ENCODE peak calls at places on chromosome 6, in eight cellular contexts. X is neuronal stem cell; D is ascending aorta; L is ELF-1; G is AG09319; J is lower leg skin; C is activated CD8-positive, alpha-beta T cell treated with anti-CD3 and anti-CD28 coated beads, Interleukin-2, amount 10 ng/mL, durations not matched to agents 7 days and 5 days; S is lung microvascular endothelial cell. H is an unnamed sample.

GRCh38 chr6:46491789-46492547 is 719 bp upstream of the RCAN2 start:
- DNase-seq in C (peak), G (no peak), S (peak), J (no peak), L (peak), D (no peak), X (peak), H (no peak)

GRCh38 chr6:132812756-132813172 is 1.6 kb upstream of the RPS12 start:
- DNase-seq in S (no peak), L (peak), C (peak), X (no peak), J (no peak), D (no peak), G (no peak), H (no peak)

GRCh38 chr6:37785002-37785687 is 34.4 kb upstream of the ZFAND3 start:
- DNase-seq in S (no peak), J (no peak), L (peak), G (no peak), C (no peak), X (no peak), D (no peak), H (no peak)

GRCh38 chr6:26552205-26552604 is 14.0 kb downstream of the HMGN4 start:
- DNase-seq in G (no peak), S (no peak), D (no peak), J (no peak), L (no peak), X (no peak), C (peak), H (peak)

GRCh38 chr6:134307870-134308269 is 10.0 kb downstream of the SGK1 start:
- DNase-seq in L (no peak), D (no peak), J (no peak), S (no peak), C (no peak), G (no peak), X (no peak), H (no peak)

GRCh38 chr6:52361347-52361944 is 505 bp upstream of the PAQR8 start:
- DNase-seq in J (peak), C (peak), L (peak), G (peak), D (peak), S (no peak), X (no peak), H (peak)

GRCh38 chr6:90284236-90284744 is 12.4 kb downstream of the BACH2 start:
- DNase-seq in X (peak), C (peak), L (peak), J (no peak), G (peak), D (no peak), S (peak), H (peak)

GRCh38 chr6:39952170-39952569 is 17.9 kb upstream of the MOCS1 start:
- DNase-seq in L (no peak), J (no peak), C (no peak), D (no peak), G (no peak), S (no peak), X (no peak), H (no peak)

GRCh38 chr6:2827112-2827511 is 14.6 kb downstream of the SERPINB1 start:
- DNase-seq in J (no peak), C (no peak), L (no peak), X (no peak), G (no peak), D (no peak), S (no peak), H (no peak)

GRCh38 chr6:130913119-130913518 is 85.9 kb downstream of the SMLR1 start:
- DNase-seq in X (no peak), G (no peak), D (no peak), J (no peak), S (peak), L (no peak), C (peak), H (peak)

GRCh38 chr6:93792751-93793150 is 373.4 kb upstream of the EPHA7 start:
- DNase-seq in L (no peak), X (no peak), G (no peak), S (no peak), D (no peak), C (no peak), J (no peak), H (no peak)

GRCh38 chr6:90646936-90647335 is 60.1 kb upstream of the MAP3K7 start:
- DNase-seq in D (no peak), X (no peak), J (no peak), L (no peak), S (no peak), C (no peak), G (no peak), H (no peak)

GRCh38 chr6:13013681-13014550 is 297.3 kb downstream of the PHACTR1 start:
- DNase-seq in J (no peak), D (no peak), X (no peak), L (peak), C (no peak), S (peak), G (no peak), H (no peak)

GRCh38 chr6:28489366-28490190 is 26.0 kb downstream of the GPX6 start:
- DNase-seq in J (no peak), X (peak), G (peak), L (peak), D (no peak), S (peak), C (peak), H (peak)

GRCh38 chr6:88013015-88013414 is 34.6 kb upstream of the SPACA1 start:
- DNase-seq in C (peak), L (no peak), X (no peak), J (no peak), D (no peak), G (no peak), S (no peak), H (no peak)

GRCh38 chr6:83127258-83127657 is 59.8 kb downstream of the DOP1A start:
- DNase-seq in G (no peak), J (no peak), X (no peak), D (no peak), C (no peak), L (no peak), S (no peak), H (no peak)

GRCh38 chr6:154721460-154721859 is 11.8 kb upstream of the SCAF8 start:
- DNase-seq in S (no peak), J (no peak), G (no peak), X (no peak), D (no peak), L (no peak), C (no peak), H (no peak)

GRCh38 chr6:44531447-44532015 is 144.0 kb downstream of the CDC5L start:
- DNase-seq in D (no peak), J (no peak), L (no peak), X (no peak), G (no peak), S (no peak), C (no peak), H (no peak)

GRCh38 chr6:11650297-11650696 is 112.7 kb downstream of the TMEM170B start:
- DNase-seq in J (no peak), L (peak), C (no peak), X (peak), G (no peak), S (peak), D (no peak), H (no peak)

GRCh38 chr6:84422380-84422968 is 195.0 kb upstream of the CEP162 start:
- DNase-seq in X (peak), D (no peak), S (peak), C (peak), G (no peak), L (peak), J (no peak), H (peak)

GRCh38 chr6:159609813-159610212 is 83.2 kb downstream of the SOD2 start:
- DNase-seq in L (no peak), S (no peak), D (no peak), J (peak), X (no peak), G (no peak), C (no peak), H (no peak)

GRCh38 chr6:69069881-69070280 is 434.8 kb downstream of the ADGRB3 start:
- DNase-seq in C (no peak), L (no peak), S (no peak), D (no peak), X (no peak), G (no peak), J (no peak), H (no peak)